ENCODE peak calls at places on chromosomes 12 and 14, in five cellular contexts. One of them, this sample, is unnamed.

GRCh38 chr12:114729731-114730130 is 45.8 kb upstream of the TBX3 start:
- DNase-seq in cardiac muscle cell: no peak
- DNase-seq in AG04449: peak
- DNase-seq in astrocyte of the spinal cord: peak
- DNase-seq in Peyer's patch: no peak
- DNase-seq in this sample: no peak

GRCh38 chr12:91937033-91937432 is 208.6 kb downstream of the BTG1 start:
- DNase-seq in cardiac muscle cell: no peak
- DNase-seq in astrocyte of the spinal cord: no peak
- DNase-seq in Peyer's patch: no peak
- DNase-seq in AG04449: no peak
- DNase-seq in this sample: no peak

GRCh38 chr12:94089891-94090290 is 58.5 kb upstream of the PLXNC1 start:
- DNase-seq in cardiac muscle cell: peak
- DNase-seq in Peyer's patch: no peak
- DNase-seq in AG04449: no peak
- DNase-seq in astrocyte of the spinal cord: no peak
- DNase-seq in this sample: no peak

GRCh38 chr14:91869556-91869955 is 2.2 kb upstream of the TC2N start:
- DNase-seq in Peyer's patch: no peak
- DNase-seq in AG04449: no peak
- DNase-seq in cardiac muscle cell: no peak
- DNase-seq in astrocyte of the spinal cord: peak
- DNase-seq in this sample: no peak

GRCh38 chr14:21096889-21097615 is 1.4 kb downstream of the ZNF219 start:
- DNase-seq in cardiac muscle cell: no peak
- DNase-seq in Peyer's patch: no peak
- DNase-seq in AG04449: no peak
- DNase-seq in astrocyte of the spinal cord: no peak
- DNase-seq in this sample: no peak

GRCh38 chr12:25328082-25328712 is 77.5 kb upstream of the KRAS start:
- DNase-seq in cardiac muscle cell: peak
- DNase-seq in astrocyte of the spinal cord: peak
- DNase-seq in Peyer's patch: no peak
- DNase-seq in AG04449: no peak
- DNase-seq in this sample: no peak

GRCh38 chr14:70856851-70857498 is 47.7 kb upstream of the MAP3K9 start:
- DNase-seq in cardiac muscle cell: peak
- DNase-seq in AG04449: peak
- DNase-seq in Peyer's patch: no peak
- DNase-seq in astrocyte of the spinal cord: peak
- DNase-seq in this sample: no peak

GRCh38 chr12:132686831-132687210 is 321 bp downstream of the POLE start:
- DNase-seq in cardiac muscle cell: no peak
- DNase-seq in Peyer's patch: no peak
- DNase-seq in AG04449: no peak
- DNase-seq in astrocyte of the spinal cord: no peak
- DNase-seq in this sample: no peak

GRCh38 chr14:72892103-72892878 is 1.6 kb downstream of the DPF3 start:
- DNase-seq in AG04449: no peak
- DNase-seq in astrocyte of the spinal cord: peak
- DNase-seq in cardiac muscle cell: no peak
- DNase-seq in Peyer's patch: no peak
- DNase-seq in this sample: no peak

GRCh38 chr14:20760950-20761349 is 7.3 kb upstream of the EDDM3B start:
- DNase-seq in AG04449: no peak
- DNase-seq in astrocyte of the spinal cord: no peak
- DNase-seq in cardiac muscle cell: no peak
- DNase-seq in Peyer's patch: no peak
- DNase-seq in this sample: no peak

GRCh38 chr12:16579041-16579440 is 26.9 kb downstream of the LMO3 start:
- DNase-seq in Peyer's patch: no peak
- DNase-seq in cardiac muscle cell: peak
- DNase-seq in AG04449: no peak
- DNase-seq in astrocyte of the spinal cord: no peak
- DNase-seq in this sample: no peak

DNA sequence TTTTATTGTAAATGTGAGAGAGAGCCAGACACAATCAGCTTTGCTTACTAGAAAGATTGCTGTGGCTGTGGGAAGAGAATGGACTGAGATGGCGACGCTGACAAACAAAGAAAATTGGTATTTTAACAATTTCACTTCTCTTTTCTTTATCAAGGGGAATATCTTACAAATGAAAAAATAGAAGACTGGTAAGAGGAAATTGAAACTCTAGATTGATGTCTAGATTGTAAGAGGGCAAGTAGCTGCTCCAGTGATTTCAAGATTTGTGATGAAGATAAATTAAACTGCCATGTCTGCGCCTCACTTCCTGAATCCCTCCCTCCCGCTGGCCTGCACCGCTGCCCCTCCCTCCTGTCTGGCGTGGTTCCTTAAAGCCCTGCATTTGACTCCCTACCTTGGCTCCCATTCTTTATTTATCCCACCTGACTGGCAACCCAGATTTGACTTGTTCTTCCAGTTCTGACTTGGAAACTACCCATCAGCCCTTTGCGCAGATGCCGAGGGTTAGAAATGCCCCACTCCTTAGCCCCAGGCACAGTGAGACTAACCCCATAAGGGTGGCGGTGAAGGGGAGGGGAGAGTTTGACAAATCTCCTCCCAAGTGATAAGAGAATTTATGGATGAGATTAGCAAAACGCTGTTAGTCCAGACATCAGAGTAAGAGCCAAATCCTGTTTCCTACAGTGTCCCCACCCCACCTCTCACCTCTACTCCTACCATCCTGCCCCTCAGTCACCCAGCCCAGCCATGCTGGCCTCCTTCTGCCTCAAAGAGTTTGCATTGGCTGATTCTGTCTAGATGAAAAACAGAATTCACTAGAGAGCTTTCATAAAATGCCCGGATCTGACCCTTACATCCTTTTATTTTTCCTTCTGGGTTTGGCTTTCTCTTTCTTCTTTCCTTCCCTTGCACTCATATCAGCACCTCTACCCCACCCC is 125.3 kb upstream of the ATF7IP start:
- DNase-seq in Peyer's patch: peak
- DNase-seq in astrocyte of the spinal cord: no peak
- DNase-seq in AG04449: no peak
- DNase-seq in cardiac muscle cell: no peak
- DNase-seq in this sample: no peak
- H3K4me3 ChIP-seq in Peyer's patch: peak
- H3K4me3 ChIP-seq in astrocyte of the spinal cord: no peak
- H3K4me3 ChIP-seq in AG04449: no peak
- H3K4me3 ChIP-seq in cardiac muscle cell: no peak
- H3K4me3 ChIP-seq in this sample: no peak

GRCh38 chr12:120156315-120157259 is 37.9 kb downstream of the GCN1 start:
- DNase-seq in astrocyte of the spinal cord: no peak
- DNase-seq in AG04449: no peak
- DNase-seq in Peyer's patch: no peak
- DNase-seq in cardiac muscle cell: no peak
- DNase-seq in this sample: no peak
- H3K4me3 ChIP-seq in astrocyte of the spinal cord: no peak
- H3K4me3 ChIP-seq in AG04449: no peak
- H3K4me3 ChIP-seq in Peyer's patch: no peak
- H3K4me3 ChIP-seq in cardiac muscle cell: no peak
- H3K4me3 ChIP-seq in this sample: no peak

GRCh38 chr12:43762596-43762995 is 3.8 kb downstream of the IRAK4 start:
- DNase-seq in Peyer's patch: no peak
- DNase-seq in cardiac muscle cell: no peak
- DNase-seq in AG04449: no peak
- DNase-seq in astrocyte of the spinal cord: no peak
- DNase-seq in this sample: no peak
- H3K4me3 ChIP-seq in Peyer's patch: no peak
- H3K4me3 ChIP-seq in cardiac muscle cell: no peak
- H3K4me3 ChIP-seq in AG04449: no peak
- H3K4me3 ChIP-seq in astrocyte of the spinal cord: no peak
- H3K4me3 ChIP-seq in this sample: no peak

DNA sequence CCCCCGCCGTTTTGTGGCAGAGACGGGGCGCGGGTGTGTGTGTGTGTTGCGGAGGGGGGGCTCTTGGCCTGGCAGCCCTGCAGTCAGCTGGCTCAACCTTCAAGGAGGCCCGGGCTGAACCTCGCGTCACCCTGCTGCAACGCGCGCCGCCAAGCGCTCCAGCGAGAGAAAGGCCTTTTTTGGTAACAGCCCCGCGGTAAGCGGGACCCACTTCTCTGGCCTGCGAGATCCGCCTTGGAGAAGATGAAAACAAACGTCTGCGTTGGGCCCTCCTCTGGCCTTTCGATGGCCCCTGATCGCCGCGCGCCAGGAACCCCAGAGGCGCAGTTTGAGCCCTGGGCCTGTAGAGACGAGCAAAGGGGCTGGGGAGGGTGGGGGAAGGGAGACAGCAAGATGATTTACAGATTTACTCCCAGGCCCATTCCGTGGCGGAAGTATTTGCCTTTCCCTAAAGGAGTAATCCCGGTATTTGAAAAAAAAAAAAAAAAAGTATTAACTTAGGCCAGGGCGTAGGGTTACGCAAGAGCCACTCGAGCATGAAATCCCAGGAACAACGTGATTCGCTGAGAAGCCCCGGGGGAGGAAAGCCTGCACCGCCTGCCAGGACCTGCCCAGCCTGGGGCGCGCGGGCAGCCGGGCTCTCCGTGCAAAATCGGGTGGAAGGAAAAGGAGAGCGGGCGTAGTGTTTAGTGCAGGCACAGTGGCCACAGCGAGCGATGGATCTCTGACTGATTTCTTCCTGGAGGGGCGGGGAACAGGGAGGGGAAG is 4.5 kb upstream of the IRF2BPL start:
- DNase-seq in cardiac muscle cell: peak
- DNase-seq in Peyer's patch: peak
- DNase-seq in astrocyte of the spinal cord: peak
- DNase-seq in AG04449: peak
- DNase-seq in this sample: peak
- H3K4me3 ChIP-seq in cardiac muscle cell: peak
- H3K4me3 ChIP-seq in Peyer's patch: peak
- H3K4me3 ChIP-seq in astrocyte of the spinal cord: peak
- H3K4me3 ChIP-seq in AG04449: peak
- H3K4me3 ChIP-seq in this sample: peak

This sample was measured in retinal pigment epithelial cell.